ENCODE peak calls at places on chromosome 2, in seven cellular contexts. A is A549, B is breast epithelium, J is tibial nerve, L is stomach, V is adrenal gland, F is testis. Z is an unnamed sample. For H3K4me1, the result is how much of the 10 kb centered on the place peaks cover.

GRCh38 chr2:229071292-229071976 is 199.7 kb downstream of the PID1 start:
- DNase-seq in V (no peak), L (no peak), J (no peak), B (no peak), F (no peak), A (no peak), Z (peak)

GRCh38 chr2:238839428-238839827 is 8.5 kb upstream of the TWIST2 start:
- DNase-seq in B (no peak), A (no peak), V (no peak), J (no peak), F (no peak), L (no peak), Z (peak)

GRCh38 chr2:170122883-170123547 is 54.9 kb upstream of the MYO3B start:
- DNase-seq in J (no peak), B (no peak), L (no peak), F (no peak), A (peak), V (no peak), Z (no peak)

GRCh38 chr2:18378020-18378653 is 182.3 kb downstream of the RDH14 start:
- DNase-seq in L (no peak), B (no peak), J (no peak), A (peak), V (peak), F (peak), Z (peak)

GRCh38 chr2:119264781-119265692 is 41.4 kb downstream of the STEAP3 start:
- DNase-seq in J (no peak), F (peak), V (peak), B (no peak), A (peak), L (peak), Z (peak)

GRCh38 chr2:237184192-237184922 is 98.7 kb downstream of the COPS8 start:
- DNase-seq in V (no peak), A (peak), J (no peak), L (no peak), F (peak), B (no peak), Z (no peak)

GRCh38 chr2:118371500-118371899 is 283.2 kb downstream of the INSIG2 start:
- DNase-seq in L (no peak), J (no peak), F (peak), A (peak), V (no peak), B (no peak), Z (no peak)

GRCh38 chr2:232013701-232014353 is 52.3 kb downstream of the DIS3L2 start:
- DNase-seq in A (no peak), B (no peak), F (no peak), L (no peak), V (no peak), J (no peak), Z (no peak)

GRCh38 chr2:155600296-155600695 is 732.2 kb downstream of the NR4A2 start:
- DNase-seq in J (no peak), L (no peak), F (no peak), A (no peak), B (no peak), V (no peak), Z (no peak)

GRCh38 chr2:134668821-134669220 is 50.0 kb downstream of the TMEM163 start:
- DNase-seq in L (peak), B (peak), V (no peak), J (no peak), A (no peak), F (no peak), Z (no peak)

GRCh38 chr2:160010361-160011145 is 51.9 kb downstream of the PLA2R1 start:
- DNase-seq in L (no peak), V (no peak), A (no peak), F (no peak), B (no peak), J (no peak), Z (no peak)

GRCh38 chr2:46800218-46800617 is 115.4 kb downstream of the MCFD2 start:
- DNase-seq in L (no peak), V (no peak), J (no peak), B (no peak), A (no peak), F (no peak), Z (no peak)

GRCh38 chr2:892892-893291 is 57.8 kb upstream of the SNTG2 start:
- DNase-seq in J (no peak), B (no peak), F (no peak), L (no peak), A (no peak), V (no peak), Z (no peak)

GRCh38 chr2:81481242-81481993 is 1176.9 kb upstream of the LRRTM1 start:
- DNase-seq in A (peak), L (no peak), B (no peak), J (no peak), V (no peak), F (peak), Z (no peak)

GRCh38 chr2:161161074-161161577 is 898 bp downstream of the TANK start:
- DNase-seq in J (no peak), L (no peak), V (no peak), B (no peak), F (no peak), A (no peak), Z (no peak)

GRCh38 chr2:187654535-187654934 is 100.3 kb upstream of the TFPI start:
- DNase-seq in L (peak), J (no peak), F (peak), V (no peak), A (no peak), B (no peak), Z (no peak)

GRCh38 chr2:63679252-63679850 is 90.6 kb downstream of the MDH1 start:
- DNase-seq in L (no peak), B (no peak), V (no peak), F (no peak), A (no peak), J (no peak), Z (no peak)

GRCh38 chr2:201775326-201775725 is 5.4 kb downstream of the ALS2 start:
- DNase-seq in B (no peak), L (no peak), J (no peak), F (no peak), A (no peak), V (no peak), Z (no peak)

GRCh38 chr2:233355916-233356315 is 1.6 kb downstream of the DGKD start:
- DNase-seq in A (no peak), B (no peak), V (no peak), L (no peak), F (no peak), J (no peak), Z (no peak)

GRCh38 chr2:105933906-105934305 is 189.2 kb downstream of the NCK2 start:
- DNase-seq in B (peak), A (no peak), L (no peak), V (no peak), J (no peak), F (no peak), Z (no peak)

GRCh38 chr2:183125659-183126341 is 1.6 kb downstream of the NUP35 start:
- DNase-seq in A (no peak), J (no peak), L (no peak), F (no peak), B (no peak), V (no peak), Z (no peak)
- H3K4me3 ChIP-seq in A (peak), J (no peak), L (no peak), F (peak), B (no peak), V (no peak), Z (peak)

DNA sequence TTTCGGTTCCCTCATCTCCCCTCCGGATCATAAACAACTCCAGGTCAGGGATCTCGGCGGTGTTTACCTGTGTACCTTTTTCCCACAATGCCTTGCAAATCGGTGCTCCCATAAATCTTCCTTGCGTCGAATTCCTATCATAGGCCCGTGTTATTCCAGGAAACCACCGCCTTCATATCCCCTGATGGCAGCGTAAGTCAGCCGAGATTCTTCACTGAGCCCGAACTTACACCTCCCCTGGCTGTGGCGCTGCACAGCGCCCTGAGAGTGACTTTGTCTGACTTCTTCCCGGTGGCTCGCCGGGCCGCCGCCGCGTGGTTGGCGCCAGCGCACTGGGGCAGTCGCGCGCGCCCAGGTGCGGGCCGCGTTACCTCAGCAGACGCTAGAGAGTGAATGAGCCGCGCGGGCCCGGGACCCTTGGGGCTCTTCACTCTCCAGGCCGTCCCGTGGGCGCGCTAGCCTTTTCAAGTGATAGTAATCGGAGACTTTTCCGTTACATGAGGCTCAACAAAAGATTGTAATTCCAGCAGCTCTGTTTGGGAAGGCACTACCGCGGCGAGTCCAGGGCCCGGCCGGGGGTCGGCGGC is 101.6 kb downstream of the SPTBN1 start:
- DNase-seq in A (peak), L (peak), F (peak), B (peak), V (peak), J (no peak), Z (peak)
- H3K4me1 ChIP-seq in A (under half), L (half or more), F (under half), B (under half), V (half or more), J (half or more), Z (half or more)

DNA sequence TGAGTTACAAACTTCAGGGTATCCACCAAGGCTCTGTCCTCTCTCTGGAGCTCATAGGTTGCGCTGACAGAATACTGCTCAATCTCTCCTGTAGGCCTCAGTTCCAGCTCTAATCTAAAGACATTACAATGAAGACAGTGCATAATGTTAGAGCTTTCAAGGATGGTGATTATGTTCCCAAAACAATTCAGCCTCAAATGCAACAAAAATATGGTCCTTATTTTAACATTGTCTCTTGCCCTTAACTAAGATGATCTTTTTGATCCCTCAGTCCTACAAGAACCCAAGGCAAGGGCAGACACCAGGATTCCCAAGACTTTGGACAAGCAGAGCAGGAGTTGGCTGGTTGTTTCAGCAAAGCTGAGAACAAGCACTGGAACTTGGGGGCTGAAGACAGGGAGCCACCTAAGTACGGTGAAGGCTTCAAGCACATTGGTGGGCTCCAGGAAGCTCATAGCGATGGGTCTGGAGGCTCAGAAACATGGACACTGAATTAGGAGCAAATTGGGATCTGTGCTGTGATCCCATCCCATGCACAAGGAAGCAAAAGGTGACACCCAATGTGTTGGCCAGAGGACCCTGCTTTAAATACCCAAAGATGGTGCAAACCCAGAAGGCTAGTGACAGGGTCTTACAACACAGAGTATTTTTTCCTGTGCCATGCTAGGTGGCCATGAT is 24.7 kb downstream of the APOB start:
- DNase-seq in L (no peak), A (no peak), J (no peak), F (no peak), B (no peak), V (no peak), Z (no peak)
- TF ChIP-seq POLR2A in L (no peak), A (no peak), J (no peak), F (no peak), B (no peak), V (no peak), Z (no peak)

GRCh38 chr2:68776124-68776523 is 41.5 kb downstream of the ARHGAP25 start:
- DNase-seq in V (no peak), F (no peak), B (no peak), L (no peak), J (no peak), A (no peak), Z (no peak)

GRCh38 chr2:68772109-68772508 is 37.5 kb downstream of the ARHGAP25 start:
- DNase-seq in V (no peak), L (no peak), B (no peak), F (no peak), A (no peak), J (no peak), Z (no peak)

GRCh38 chr2:68775272-68775847 is 40.7 kb downstream of the ARHGAP25 start:
- DNase-seq in A (no peak), F (no peak), B (no peak), J (no peak), L (no peak), V (no peak), Z (no peak)

GRCh38 chr2:68771211-68771721 is 36.7 kb downstream of the ARHGAP25 start:
- DNase-seq in V (no peak), F (no peak), A (no peak), B (no peak), J (no peak), L (no peak), Z (peak)

GRCh38 chr2:68774569-68775271 is 40.1 kb downstream of the ARHGAP25 start:
- DNase-seq in B (peak), F (peak), V (peak), L (peak), A (no peak), J (peak), Z (peak)
- H3K4me3 ChIP-seq in B (peak), F (peak), V (no peak), L (peak), A (no peak), J (no peak), Z (peak)

GRCh38 chr2:96529376-96530143 is 7.0 kb upstream of the ARID5A start:
- DNase-seq in F (no peak), J (no peak), L (no peak), B (no peak), A (no peak), V (no peak), Z (no peak)
- H3K4me1 ChIP-seq in F (under half), J (half or more), L (half or more), B (under half), A (under half), V (under half), Z (half or more)